ENCODE peak calls at places on chromosomes 12 and 14, in nine cellular contexts. N, W, R, A, S, G, J, U and L are unnamed samples.

GRCh38 chr12:57838594-57839302 is 7.8 kb downstream of the CTDSP2 start:
- DNase-seq in N (no peak), W (peak), R (no peak), A (no peak), S (no peak), G (no peak), J (no peak), U (no peak), L (no peak)

GRCh38 chr12:46446645-46447044 is 74.1 kb upstream of the SLC38A2 start:
- DNase-seq in N (no peak), W (no peak), R (no peak), A (no peak), S (no peak), G (no peak), J (no peak), U (no peak), L (no peak)

GRCh38 chr14:100384819-100385813 is 62.0 kb downstream of the SLC25A47 start:
- DNase-seq in N (no peak), W (no peak), R (peak), A (no peak), S (no peak), G (no peak), J (no peak), U (no peak), L (peak)

GRCh38 chr12:101298426-101298825 is 18.5 kb downstream of the UTP20 start:
- DNase-seq in N (no peak), W (no peak), R (no peak), A (no peak), S (no peak), G (no peak), J (no peak), U (no peak), L (no peak)

GRCh38 chr12:132605055-132605441 is 5.3 kb downstream of the LRCOL1 start:
- DNase-seq in N (no peak), W (no peak), R (no peak), A (no peak), S (no peak), G (no peak), J (no peak), U (no peak), L (no peak)

GRCh38 chr12:12415886-12416285 is 59.0 kb downstream of the BORCS5 start:
- DNase-seq in N (no peak), W (no peak), R (no peak), A (no peak), S (no peak), G (no peak), J (no peak), U (no peak), L (no peak)

GRCh38 chr12:48796976-48797375 is 8.1 kb upstream of the ADCY6 start:
- DNase-seq in N (no peak), W (no peak), R (no peak), A (no peak), S (no peak), G (no peak), J (no peak), U (no peak), L (no peak)

GRCh38 chr12:88960213-88960878 is 380.1 kb upstream of the KITLG start:
- DNase-seq in N (no peak), W (no peak), R (no peak), A (no peak), S (no peak), G (no peak), J (no peak), U (no peak), L (no peak)

GRCh38 chr14:75554482-75554881 is 23.9 kb upstream of the FLVCR2 start:
- DNase-seq in N (no peak), W (no peak), R (no peak), A (no peak), S (peak), G (no peak), J (no peak), U (no peak), L (no peak)

GRCh38 chr14:25049559-25050493 is at the start of gene STXBP6:
- DNase-seq in N (peak), W (peak), R (peak), A (no peak), S (no peak), G (no peak), J (no peak), U (peak), L (peak)

GRCh38 chr12:124720019-124720686 is 143.5 kb downstream of the SCARB1 start:
- DNase-seq in N (no peak), W (no peak), R (no peak), A (no peak), S (no peak), G (no peak), J (no peak), U (no peak), L (no peak)